ENCODE peak calls at places on chromosomes 2 and 18, in ten cellular contexts. T is breast epithelium, J is vagina, D is HepG2, U is HCT116, P is SK-N-SH, E is K562, X is sigmoid colon, M is endothelial cell of umbilical vein, Y is transverse colon. H is an unnamed sample.

GRCh38 chr2:39730685-39731302 is 48.3 kb downstream of the THUMPD2 start:
- DNase-seq in T (no peak), M (peak; percentile 50), X (no peak), D (peak; percentile 60), P (no peak), J (no peak), Y (no peak), E (peak; percentile 41), U (peak; percentile 10), H (no peak)

GRCh38 chr2:41498791-41499190 is 549.0 kb upstream of the PKDCC start:
- DNase-seq in D (no peak), J (no peak), X (no peak), M (no peak), P (no peak), E (no peak), U (no peak), T (no peak), Y (no peak), H (no peak)

GRCh38 chr2:43217228-43218220 is 8.9 kb downstream of the ZFP36L2 start:
- DNase-seq in U (no peak), E (no peak), P (no peak), X (no peak), T (no peak), M (no peak), D (no peak), J (no peak), Y (peak; percentile 54), H (peak; percentile 82)

GRCh38 chr2:109279243-109279860 is 150.3 kb downstream of the SH3RF3 start:
- DNase-seq in T (no peak), X (peak; percentile 51), D (no peak), U (no peak), Y (no peak), J (no peak), M (peak; percentile 47), E (peak; percentile 12), P (no peak), H (no peak)

GRCh38 chr2:54524236-54524991 is 68.3 kb downstream of the SPTBN1 start:
- DNase-seq in Y (no peak), P (no peak), J (no peak), T (no peak), D (no peak), X (no peak), U (no peak), E (peak; percentile 16), M (peak; percentile 61), H (no peak)

GRCh38 chr2:188456114-188456909 is 164.6 kb downstream of the GULP1 start:
- DNase-seq in Y (no peak), U (no peak), D (no peak), J (no peak), P (no peak), E (peak; percentile 11), M (no peak), X (no peak), T (no peak), H (no peak)

GRCh38 chr18:10514082-10514481 is 11.7 kb upstream of the NAPG start:
- DNase-seq in P (no peak), E (no peak), M (no peak), Y (no peak), T (no peak), J (no peak), U (no peak), D (no peak), X (no peak), H (no peak)

GRCh38 chr18:8793445-8794132 is 88.2 kb downstream of the MTCL1 start:
- DNase-seq in T (no peak), J (no peak), U (no peak), Y (no peak), P (peak; percentile 75), D (no peak), M (no peak), X (no peak), E (no peak), H (no peak)

GRCh38 chr2:208872591-208872990 is 466.0 kb downstream of the PTH2R start:
- DNase-seq in E (no peak), D (no peak), Y (no peak), T (no peak), U (no peak), X (no peak), J (no peak), P (no peak), M (no peak), H (no peak)

GRCh38 chr2:32360416-32360815 is 3.6 kb downstream of the BIRC6 start:
- DNase-seq in M (no peak), T (no peak), D (no peak), E (no peak), Y (no peak), U (no peak), P (no peak), X (no peak), J (no peak), H (no peak)

GRCh38 chr2:240095556-240096523 is 40.3 kb downstream of the COPS9 start:
- DNase-seq in U (no peak), T (no peak), M (no peak), P (peak; percentile 20), X (no peak), Y (no peak), J (no peak), E (no peak), D (no peak), H (no peak)

GRCh38 chr18:2303517-2304238 is 267.6 kb downstream of the METTL4 start:
- DNase-seq in E (peak; percentile 61), J (no peak), D (no peak), P (no peak), M (peak; percentile 62), X (no peak), U (no peak), T (no peak), Y (no peak), H (no peak)

GRCh38 chr2:238108423-238109201 is 8.5 kb downstream of the ESPNL start:
- DNase-seq in Y (peak; percentile 38), X (peak; percentile 61), D (no peak), E (peak; percentile 53), T (peak; percentile 42), J (no peak), M (no peak), U (no peak), P (peak; percentile 51), H (peak; percentile 87)

GRCh38 chr2:137826373-137827372 is 137.6 kb upstream of the HNMT start:
- DNase-seq in M (no peak), T (no peak), Y (no peak), J (no peak), D (no peak), P (no peak), U (no peak), X (no peak), E (no peak), H (no peak)

DNA sequence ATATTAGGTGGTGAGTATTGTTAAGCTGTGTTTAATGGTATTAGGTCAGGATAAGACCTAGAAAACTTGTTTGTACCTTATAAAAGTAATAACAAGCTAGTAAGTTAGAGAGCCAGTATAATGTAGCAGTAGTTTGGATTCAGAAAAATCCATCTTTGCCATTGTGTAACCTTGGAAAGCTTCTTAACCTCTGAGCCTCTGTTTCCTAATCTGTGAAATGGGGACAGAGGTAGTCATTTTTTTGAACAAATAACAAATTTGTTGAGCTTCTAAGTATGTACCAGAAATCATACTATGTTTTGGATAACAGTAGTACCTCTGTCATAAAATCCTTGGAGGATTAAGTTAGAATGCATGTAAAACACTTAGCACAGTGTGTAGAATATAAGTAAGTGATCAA is 12.5 kb downstream of the GLS start:
- DNase-seq in X (no peak), T (no peak), P (no peak), M (no peak), U (no peak), D (no peak), J (no peak), Y (no peak), E (no peak), H (no peak)
- H3K4me1 ChIP-seq in X (peaks cover 44% of the 10 kb centered on the region), T (peaks cover 6% of the 10 kb centered on the region), P (peaks cover 7% of the 10 kb centered on the region), M (peaks cover 11% of the 10 kb centered on the region), U (no peaks in the 10 kb centered on the region), D (peaks cover 26% of the 10 kb centered on the region), J (peaks cover 54% of the 10 kb centered on the region), Y (peaks cover 53% of the 10 kb centered on the region), E (peaks cover 7% of the 10 kb centered on the region), H (peaks cover 43% of the 10 kb centered on the region)

GRCh38 chr2:221573430-221574230 is 1.5 kb upstream of the EPHA4 start:
- DNase-seq in Y (peak; percentile 89), T (peak; percentile 82), E (peak; percentile 41), X (peak; percentile 91), M (peak; percentile 82), P (peak; percentile 91), U (peak; percentile 22), J (no peak), D (peak; percentile 36), H (peak; percentile 96)
- TF ChIP-seq POLR2AphosphoS5 in Y (no peak), T (no peak), E (no peak), X (peak; percentile 35), M (no peak), P (no peak), U (no peak), J (peak; percentile 42), D (no peak), H (no peak)

GRCh38 chr2:74891136-74891764 is 57.3 kb downstream of the HK2 start:
- DNase-seq in Y (no peak), U (no peak), T (no peak), J (peak; percentile 37), D (no peak), X (no peak), E (no peak), M (no peak), P (no peak), H (no peak)
- H3K4me1 ChIP-seq in Y (no peaks in the 10 kb centered on the region), U (no peaks in the 10 kb centered on the region), T (no peaks in the 10 kb centered on the region), J (no peaks in the 10 kb centered on the region), D (no peaks in the 10 kb centered on the region), X (no peaks in the 10 kb centered on the region), E (no peaks in the 10 kb centered on the region), M (peaks cover 22% of the 10 kb centered on the region), P (peaks cover 12% of the 10 kb centered on the region), H (no peaks in the 10 kb centered on the region)

DNA sequence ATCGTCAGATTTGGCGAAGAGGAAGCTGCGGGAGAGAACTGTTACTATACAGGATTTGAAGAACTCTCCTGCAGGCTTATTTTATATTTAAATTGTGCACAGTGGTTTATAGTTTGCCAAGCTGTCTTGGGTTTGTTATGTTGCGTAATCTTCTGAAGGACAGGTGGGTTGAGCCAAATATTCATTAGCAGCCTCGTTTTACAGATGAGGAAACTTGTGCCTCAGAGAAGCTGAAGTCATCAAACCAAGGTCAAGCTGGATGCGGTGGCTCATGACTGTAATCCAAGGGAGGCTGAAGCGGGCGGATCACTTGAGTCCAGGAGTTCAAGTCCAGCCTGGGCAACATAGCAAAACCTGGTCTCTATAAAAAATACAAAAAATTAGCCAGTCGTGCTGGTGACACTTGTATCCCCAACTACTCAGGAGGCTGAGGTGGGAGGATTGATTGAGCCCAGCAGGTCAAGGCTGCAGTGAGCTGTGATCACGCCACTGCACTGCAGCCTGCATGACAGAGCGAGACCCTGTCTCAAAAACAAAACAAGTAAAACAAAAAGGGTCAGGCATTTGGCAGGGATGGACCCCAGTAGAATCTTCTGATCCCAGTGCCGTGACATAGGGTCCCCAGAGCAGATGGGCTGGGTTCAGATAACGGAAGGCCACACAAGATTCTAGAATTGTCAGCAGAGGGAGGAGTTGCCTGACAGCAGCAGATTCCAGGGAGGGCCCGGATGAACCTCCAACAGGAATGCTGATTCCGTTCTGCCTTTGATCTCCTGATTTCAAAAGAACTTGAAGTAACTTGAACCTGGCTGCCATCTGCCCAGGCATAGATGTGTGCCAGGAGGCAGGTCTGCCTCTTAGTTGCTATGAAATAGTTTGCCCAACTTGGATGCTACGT is 50.6 kb downstream of the SH3BP4 start:
- DNase-seq in J (no peak), D (peak; percentile 81), M (no peak), U (no peak), P (no peak), X (peak; percentile 53), E (no peak), Y (no peak), T (no peak), H (no peak)
- TF ChIP-seq POLR2AphosphoS5 in J (no peak), D (no peak), M (no peak), U (no peak), P (no peak), X (no peak), E (no peak), Y (no peak), T (no peak), H (no peak)

H was measured in spleen.